ENCODE peak calls at places on chromosomes 7 and 10, in seven cellular contexts. V, S, C, E, U, M and A are unnamed samples.

GRCh38 chr7:128453836-128454804 is 1.6 kb upstream of the HILPDA start:
- DNase-seq in V (peak; percentile 97), S (no peak), C (no peak), E (no peak), U (peak; percentile 72), M (no peak), A (peak; percentile 26)

GRCh38 chr10:19498348-19499290 is 317.6 kb upstream of the PLXDC2 start:
- DNase-seq in V (no peak), S (no peak), C (no peak), E (no peak), U (no peak), M (no peak), A (no peak)

GRCh38 chr10:61028861-61029361 is 84.9 kb upstream of the RHOBTB1 start:
- DNase-seq in V (peak; percentile 49), S (no peak), C (no peak), E (no peak), U (no peak), M (no peak), A (no peak)

GRCh38 chr7:158320328-158320727 is 267.3 kb downstream of the PTPRN2 start:
- DNase-seq in V (no peak), S (no peak), C (no peak), E (no peak), U (no peak), M (no peak), A (no peak)

GRCh38 chr7:44402401-44403096 is 77.2 kb upstream of the CAMK2B start:
- DNase-seq in V (no peak), S (no peak), C (no peak), E (no peak), U (no peak), M (no peak), A (no peak)

GRCh38 chr10:62655337-62655994 is 149.1 kb upstream of the ADO start:
- DNase-seq in V (no peak), S (peak; percentile 72), C (no peak), E (no peak), U (no peak), M (peak; percentile 38), A (no peak)

GRCh38 chr10:52683776-52684175 is 88.8 kb downstream of the MBL2 start:
- DNase-seq in V (no peak), S (no peak), C (no peak), E (no peak), U (no peak), M (no peak), A (no peak)

GRCh38 chr10:25226775-25227682 is 52.2 kb downstream of the GPR158 start:
- DNase-seq in V (peak; percentile 48), S (peak; percentile 31), C (peak; percentile 24), E (no peak), U (no peak), M (no peak), A (no peak)

GRCh38 chr7:121824276-121824675 is 48.7 kb upstream of the PTPRZ1 start:
- DNase-seq in V (no peak), S (no peak), C (no peak), E (no peak), U (no peak), M (no peak), A (no peak)

GRCh38 chr10:22280078-22280477 is 36.1 kb upstream of the COMMD3 start:
- DNase-seq in V (no peak), S (no peak), C (no peak), E (no peak), U (no peak), M (no peak), A (no peak)

GRCh38 chr10:33143160-33143728 is 185.2 kb upstream of the ITGB1 start:
- DNase-seq in V (peak; percentile 85), S (peak; percentile 78), C (no peak), E (no peak), U (no peak), M (no peak), A (no peak)

GRCh38 chr7:81234896-81235295 is 316.0 kb upstream of the SEMA3C start:
- DNase-seq in V (no peak), S (no peak), C (no peak), E (no peak), U (no peak), M (no peak), A (no peak)